ENCODE peak calls at places on chromosomes 1 and 21, in eight cellular contexts. One of them, this sample, is unnamed.

GRCh38 chr1:22143065-22143514 is at the start of gene WNT4:
- DNase-seq in IMR-90: no peak
- DNase-seq in uterus: peak
- DNase-seq in fibroblast of lung: no peak
- DNase-seq in cardiac muscle cell: peak
- DNase-seq in transverse colon: peak
- DNase-seq in tibial nerve: no peak
- DNase-seq in Peyer's patch: peak
- DNase-seq in this sample: no peak

GRCh38 chr1:83901547-83902155 is 97.3 kb downstream of the TTLL7 start:
- DNase-seq in uterus: no peak
- DNase-seq in fibroblast of lung: peak
- DNase-seq in tibial nerve: no peak
- DNase-seq in cardiac muscle cell: peak
- DNase-seq in transverse colon: peak
- DNase-seq in IMR-90: peak
- DNase-seq in Peyer's patch: no peak
- DNase-seq in this sample: peak

GRCh38 chr21:42056996-42057689 is 14.0 kb upstream of the UMODL1 start:
- DNase-seq in cardiac muscle cell: peak
- DNase-seq in tibial nerve: no peak
- DNase-seq in fibroblast of lung: peak
- DNase-seq in uterus: no peak
- DNase-seq in IMR-90: peak
- DNase-seq in Peyer's patch: peak
- DNase-seq in transverse colon: peak
- DNase-seq in this sample: no peak

GRCh38 chr1:206513312-206514111 is 6.2 kb downstream of the RASSF5 start:
- DNase-seq in tibial nerve: peak
- DNase-seq in cardiac muscle cell: peak
- DNase-seq in transverse colon: peak
- DNase-seq in fibroblast of lung: peak
- DNase-seq in Peyer's patch: peak
- DNase-seq in IMR-90: peak
- DNase-seq in uterus: peak
- DNase-seq in this sample: peak

GRCh38 chr1:217713223-217713622 is 82.1 kb downstream of the SPATA17 start:
- DNase-seq in IMR-90: peak
- DNase-seq in cardiac muscle cell: no peak
- DNase-seq in fibroblast of lung: peak
- DNase-seq in uterus: no peak
- DNase-seq in transverse colon: no peak
- DNase-seq in Peyer's patch: no peak
- DNase-seq in tibial nerve: no peak
- DNase-seq in this sample: no peak

GRCh38 chr1:42931911-42932422 is 26.7 kb downstream of the SLC2A1 start:
- DNase-seq in transverse colon: peak
- DNase-seq in fibroblast of lung: no peak
- DNase-seq in uterus: no peak
- DNase-seq in tibial nerve: no peak
- DNase-seq in IMR-90: no peak
- DNase-seq in cardiac muscle cell: no peak
- DNase-seq in Peyer's patch: peak
- DNase-seq in this sample: no peak

GRCh38 chr1:46211051-46211450 is 7.9 kb downstream of the LURAP1 start:
- DNase-seq in fibroblast of lung: no peak
- DNase-seq in tibial nerve: no peak
- DNase-seq in IMR-90: no peak
- DNase-seq in uterus: no peak
- DNase-seq in cardiac muscle cell: no peak
- DNase-seq in Peyer's patch: no peak
- DNase-seq in transverse colon: no peak
- DNase-seq in this sample: no peak

GRCh38 chr1:31436596-31437432 is 23.8 kb downstream of the SERINC2 start:
- DNase-seq in Peyer's patch: no peak
- DNase-seq in uterus: no peak
- DNase-seq in fibroblast of lung: no peak
- DNase-seq in tibial nerve: no peak
- DNase-seq in cardiac muscle cell: no peak
- DNase-seq in transverse colon: no peak
- DNase-seq in IMR-90: no peak
- DNase-seq in this sample: no peak

GRCh38 chr1:27368872-27369703 is 2.3 kb upstream of the MAP3K6 start:
- DNase-seq in fibroblast of lung: peak
- DNase-seq in cardiac muscle cell: peak
- DNase-seq in tibial nerve: no peak
- DNase-seq in Peyer's patch: no peak
- DNase-seq in uterus: no peak
- DNase-seq in transverse colon: no peak
- DNase-seq in IMR-90: peak
- DNase-seq in this sample: no peak

GRCh38 chr1:192821296-192821695 is 12.5 kb downstream of the RGS2 start:
- DNase-seq in IMR-90: no peak
- DNase-seq in cardiac muscle cell: no peak
- DNase-seq in Peyer's patch: no peak
- DNase-seq in transverse colon: no peak
- DNase-seq in tibial nerve: no peak
- DNase-seq in fibroblast of lung: no peak
- DNase-seq in uterus: no peak
- DNase-seq in this sample: no peak

GRCh38 chr1:192814805-192815204 is 6.0 kb downstream of the RGS2 start:
- DNase-seq in cardiac muscle cell: no peak
- DNase-seq in IMR-90: no peak
- DNase-seq in fibroblast of lung: no peak
- DNase-seq in uterus: no peak
- DNase-seq in transverse colon: no peak
- DNase-seq in Peyer's patch: no peak
- DNase-seq in tibial nerve: no peak
- DNase-seq in this sample: no peak

GRCh38 chr1:192812420-192813209 is 3.8 kb downstream of the RGS2 start:
- DNase-seq in tibial nerve: no peak
- DNase-seq in IMR-90: peak
- DNase-seq in cardiac muscle cell: peak
- DNase-seq in Peyer's patch: no peak
- DNase-seq in uterus: no peak
- DNase-seq in transverse colon: no peak
- DNase-seq in fibroblast of lung: peak
- DNase-seq in this sample: no peak

GRCh38 chr1:192811594-192812239 is 2.9 kb downstream of the RGS2 start:
- DNase-seq in IMR-90: peak
- DNase-seq in uterus: no peak
- DNase-seq in transverse colon: no peak
- DNase-seq in fibroblast of lung: peak
- DNase-seq in cardiac muscle cell: peak
- DNase-seq in Peyer's patch: no peak
- DNase-seq in tibial nerve: no peak
- DNase-seq in this sample: no peak

DNA sequence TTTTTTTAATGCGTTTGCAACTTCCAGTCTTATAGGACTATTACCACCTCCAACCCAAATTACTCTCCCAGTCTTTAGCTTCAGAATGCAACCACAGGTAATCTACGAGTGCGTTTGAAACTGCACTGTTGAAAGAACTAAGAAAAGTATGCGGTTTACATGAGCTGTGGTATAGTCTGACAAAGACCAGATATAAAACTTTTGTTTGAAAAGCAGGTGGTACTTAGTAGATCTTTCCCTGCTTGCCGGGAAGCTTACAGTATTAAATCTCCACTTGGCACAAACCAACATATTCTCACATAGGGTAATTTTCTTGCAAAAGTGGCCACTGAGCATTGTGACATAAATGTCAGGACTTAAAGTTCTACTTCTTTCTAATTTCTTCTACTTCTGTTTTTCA is 8.4 kb downstream of the RGS2 start:
- DNase-seq in uterus: no peak
- DNase-seq in IMR-90: no peak
- DNase-seq in transverse colon: no peak
- DNase-seq in Peyer's patch: no peak
- DNase-seq in cardiac muscle cell: no peak
- DNase-seq in tibial nerve: no peak
- DNase-seq in fibroblast of lung: no peak
- DNase-seq in this sample: no peak
- H3K4me3 ChIP-seq in uterus: no peak
- H3K4me3 ChIP-seq in IMR-90: no peak
- H3K4me3 ChIP-seq in transverse colon: no peak
- H3K4me3 ChIP-seq in Peyer's patch: no peak
- H3K4me3 ChIP-seq in cardiac muscle cell: no peak
- H3K4me3 ChIP-seq in tibial nerve: no peak
- H3K4me3 ChIP-seq in fibroblast of lung: no peak
- H3K4me3 ChIP-seq in this sample: no peak

DNA sequence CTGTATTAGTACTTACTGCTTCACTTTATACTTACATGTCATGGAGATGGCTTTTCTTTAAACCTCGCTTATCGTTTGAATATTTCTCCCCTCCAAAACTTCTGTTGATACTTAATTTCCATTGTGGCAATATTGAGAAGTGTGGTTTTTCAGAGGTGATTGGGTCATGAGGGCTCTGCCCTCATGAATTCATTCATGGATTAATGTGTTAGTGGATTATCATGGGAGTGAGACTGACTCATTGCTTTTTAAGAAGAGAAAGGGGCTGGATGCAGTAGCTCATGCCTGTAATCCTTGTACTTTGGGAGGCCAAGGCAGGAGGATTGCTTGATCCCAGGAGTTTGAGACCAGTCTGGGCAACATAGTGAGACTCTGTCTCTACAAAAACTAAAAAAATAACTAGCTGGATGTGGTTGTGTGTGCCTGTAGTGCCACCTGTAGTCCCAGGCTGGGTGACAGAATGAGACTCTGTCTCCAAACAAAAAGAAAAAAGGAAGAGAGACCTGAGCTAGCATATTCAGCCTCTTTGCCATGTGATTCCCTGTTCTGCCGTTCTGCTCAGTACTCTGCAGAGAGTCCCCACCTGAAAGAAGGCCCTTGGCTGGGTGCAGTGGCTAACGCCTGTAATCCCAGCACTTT is 30.2 kb downstream of the RABGAP1L start:
- DNase-seq in cardiac muscle cell: no peak
- DNase-seq in transverse colon: no peak
- DNase-seq in tibial nerve: no peak
- DNase-seq in Peyer's patch: no peak
- DNase-seq in IMR-90: no peak
- DNase-seq in fibroblast of lung: no peak
- DNase-seq in uterus: no peak
- DNase-seq in this sample: no peak
- TF ChIP-seq CTCF in cardiac muscle cell: no peak
- TF ChIP-seq CTCF in transverse colon: no peak
- TF ChIP-seq CTCF in tibial nerve: no peak
- TF ChIP-seq CTCF in Peyer's patch: no peak
- TF ChIP-seq CTCF in IMR-90: no peak
- TF ChIP-seq CTCF in fibroblast of lung: no peak
- TF ChIP-seq CTCF in uterus: no peak
- TF ChIP-seq CTCF in this sample: no peak

GRCh38 chr1:101260531-101260930 is 23.7 kb downstream of the S1PR1 start:
- DNase-seq in fibroblast of lung: no peak
- DNase-seq in uterus: no peak
- DNase-seq in Peyer's patch: no peak
- DNase-seq in cardiac muscle cell: peak
- DNase-seq in IMR-90: peak
- DNase-seq in tibial nerve: no peak
- DNase-seq in transverse colon: no peak
- DNase-seq in this sample: no peak

GRCh38 chr1:101261629-101262028 is 24.8 kb downstream of the S1PR1 start:
- DNase-seq in cardiac muscle cell: no peak
- DNase-seq in tibial nerve: no peak
- DNase-seq in IMR-90: no peak
- DNase-seq in fibroblast of lung: no peak
- DNase-seq in uterus: no peak
- DNase-seq in Peyer's patch: no peak
- DNase-seq in transverse colon: no peak
- DNase-seq in this sample: no peak

GRCh38 chr1:101259744-101260148 is 22.9 kb downstream of the S1PR1 start:
- DNase-seq in IMR-90: peak
- DNase-seq in tibial nerve: no peak
- DNase-seq in Peyer's patch: no peak
- DNase-seq in cardiac muscle cell: peak
- DNase-seq in transverse colon: no peak
- DNase-seq in uterus: no peak
- DNase-seq in fibroblast of lung: peak
- DNase-seq in this sample: no peak

GRCh38 chr1:101253976-101254660 is 17.3 kb downstream of the S1PR1 start:
- DNase-seq in fibroblast of lung: no peak
- DNase-seq in Peyer's patch: no peak
- DNase-seq in IMR-90: peak
- DNase-seq in cardiac muscle cell: peak
- DNase-seq in transverse colon: no peak
- DNase-seq in tibial nerve: no peak
- DNase-seq in uterus: peak
- DNase-seq in this sample: no peak

DNA sequence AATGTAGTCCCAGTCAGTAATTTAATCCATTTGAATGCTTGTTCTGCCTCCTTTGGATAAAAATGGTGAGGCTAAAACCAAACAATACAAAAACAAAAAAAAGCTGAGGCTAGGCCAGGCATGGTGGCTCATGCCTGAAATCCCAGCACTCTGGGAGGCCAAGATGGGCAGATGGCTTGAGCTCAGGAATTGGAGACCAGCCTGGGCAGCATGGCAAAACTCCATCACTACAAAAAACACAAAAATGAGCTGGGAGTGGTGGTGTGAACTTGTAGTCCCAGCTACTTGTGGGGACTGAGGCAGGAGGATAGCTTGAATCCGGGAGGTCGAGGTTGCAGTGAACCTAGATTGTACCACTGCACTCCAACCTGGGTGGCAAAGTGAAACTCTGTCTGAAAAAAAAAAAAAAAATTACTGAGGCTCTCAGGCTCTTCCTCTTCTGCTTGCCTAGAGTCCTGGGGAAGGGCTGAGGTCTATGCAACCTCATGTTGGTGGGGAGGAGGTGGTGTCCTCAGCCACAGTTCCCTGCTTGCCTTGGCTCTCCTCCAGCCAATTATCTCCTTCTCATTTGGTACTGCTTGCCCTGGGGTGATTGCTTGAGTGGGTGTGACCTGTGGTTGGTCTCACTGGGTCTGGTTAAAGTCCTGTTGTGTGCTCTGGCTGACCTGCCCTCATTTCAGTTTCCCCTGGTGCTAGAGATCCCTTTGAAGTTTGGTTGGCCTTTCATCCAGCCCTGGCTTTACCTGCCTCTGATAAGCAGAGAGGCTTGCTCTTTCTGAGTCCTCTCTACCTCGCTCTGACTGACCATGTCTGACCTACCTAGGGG is 20.9 kb downstream of the S1PR1 start:
- DNase-seq in IMR-90: no peak
- DNase-seq in transverse colon: peak
- DNase-seq in tibial nerve: no peak
- DNase-seq in fibroblast of lung: no peak
- DNase-seq in uterus: no peak
- DNase-seq in Peyer's patch: peak
- DNase-seq in cardiac muscle cell: peak
- DNase-seq in this sample: no peak
- H3K4me3 ChIP-seq in IMR-90: no peak
- H3K4me3 ChIP-seq in transverse colon: no peak
- H3K4me3 ChIP-seq in tibial nerve: no peak
- H3K4me3 ChIP-seq in fibroblast of lung: no peak
- H3K4me3 ChIP-seq in uterus: no peak
- H3K4me3 ChIP-seq in Peyer's patch: no peak
- H3K4me3 ChIP-seq in cardiac muscle cell: no peak
- H3K4me3 ChIP-seq in this sample: no peak

DNA sequence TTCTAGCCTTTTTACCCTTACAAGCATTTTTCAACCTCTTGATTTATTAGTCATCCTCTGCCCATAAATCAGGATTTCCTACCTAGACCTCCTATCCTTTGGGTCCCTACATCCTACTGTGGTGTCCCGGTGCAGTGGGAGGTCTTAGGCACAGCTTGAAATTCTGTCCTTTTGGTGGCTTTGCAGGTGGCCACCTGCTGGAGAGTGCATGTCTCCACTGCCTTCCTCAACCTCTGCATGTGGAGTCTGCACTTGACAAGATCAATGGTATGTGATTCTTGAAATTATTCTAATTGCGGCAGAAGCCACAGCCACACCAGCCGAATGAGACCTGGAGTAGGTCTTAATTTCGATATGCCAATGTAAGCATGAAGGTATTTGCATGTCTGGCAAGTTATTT is 11.4 kb upstream of the KCNA3 start:
- DNase-seq in IMR-90: no peak
- DNase-seq in tibial nerve: no peak
- DNase-seq in fibroblast of lung: no peak
- DNase-seq in transverse colon: peak
- DNase-seq in Peyer's patch: no peak
- DNase-seq in uterus: no peak
- DNase-seq in cardiac muscle cell: no peak
- DNase-seq in this sample: no peak
- TF ChIP-seq CTCF in IMR-90: no peak
- TF ChIP-seq CTCF in tibial nerve: no peak
- TF ChIP-seq CTCF in fibroblast of lung: no peak
- TF ChIP-seq CTCF in transverse colon: no peak
- TF ChIP-seq CTCF in Peyer's patch: no peak
- TF ChIP-seq CTCF in uterus: no peak
- TF ChIP-seq CTCF in cardiac muscle cell: no peak
- TF ChIP-seq CTCF in this sample: no peak

This sample was measured in HFF-Myc.